ENCODE peak calls at places on chromosomes 6 and 20, in eight cellular contexts. N is H9, Y is fibroblast of lung, M is GM12878, J is HCT116, C is mammary epithelial cell, U is astrocyte, T is PC-3. V is an unnamed sample. For H3K4me1, the result is how much of the 10 kb centered on the place peaks cover.

GRCh38 chr6:35392111-35392702 is 49.8 kb downstream of the PPARD start:
- DNase-seq in U (no peak), N (no peak), T (peak), C (peak), M (no peak), Y (peak), J (no peak), V (no peak)

GRCh38 chr6:130559166-130559565 is 193.3 kb downstream of the TMEM200A start:
- DNase-seq in J (no peak), C (no peak), T (no peak), M (no peak), N (no peak), U (peak), Y (peak), V (no peak)

GRCh38 chr6:160950507-160950906 is 41.1 kb upstream of the MAP3K4 start:
- DNase-seq in T (peak), C (peak), N (no peak), Y (peak), J (no peak), M (no peak), U (peak), V (no peak)

GRCh38 chr6:157813757-157814455 is 9.1 kb upstream of the SNX9 start:
- DNase-seq in J (no peak), T (peak), C (peak), M (no peak), Y (peak), U (peak), N (no peak), V (no peak)

GRCh38 chr6:87724994-87725811 is 23.2 kb upstream of the AKIRIN2 start:
- DNase-seq in M (peak), C (no peak), U (no peak), T (no peak), N (no peak), J (no peak), Y (no peak), V (no peak)

GRCh38 chr20:41213150-41213820 is 75.9 kb downstream of the PLCG1 start:
- DNase-seq in Y (peak), T (peak), J (no peak), U (peak), C (peak), M (no peak), N (no peak), V (no peak)

GRCh38 chr6:116371384-116372209 is 850 bp downstream of the DSE start:
- DNase-seq in T (peak), N (peak), U (peak), M (no peak), C (peak), Y (peak), J (peak), V (peak)

GRCh38 chr6:170208171-170208601 is 82.7 kb downstream of the DLL1 start:
- DNase-seq in T (no peak), J (no peak), N (no peak), Y (no peak), C (no peak), M (no peak), U (no peak), V (no peak)

GRCh38 chr6:8995156-8995555 is 559.8 kb upstream of the SLC35B3 start:
- DNase-seq in N (no peak), J (no peak), T (no peak), Y (no peak), M (no peak), U (no peak), C (no peak), V (no peak)

GRCh38 chr20:219290-220115 is 7.6 kb upstream of the DEFB129 start:
- DNase-seq in U (no peak), J (peak), T (peak), N (peak), Y (peak), M (no peak), C (peak), V (peak)

GRCh38 chr6:79466222-79466834 is 70.9 kb downstream of the LCA5 start:
- DNase-seq in T (peak), J (peak), U (no peak), M (no peak), C (peak), Y (peak), N (no peak), V (peak)

GRCh38 chr6:36463686-36464085 is 20.9 kb downstream of the KCTD20 start:
- DNase-seq in C (no peak), T (no peak), U (no peak), Y (no peak), J (no peak), M (no peak), N (no peak), V (no peak)

GRCh38 chr20:60420676-60421229 is 462.5 kb downstream of the CDH26 start:
- DNase-seq in C (no peak), J (no peak), U (no peak), M (no peak), T (no peak), N (no peak), Y (no peak), V (no peak)

GRCh38 chr6:135880066-135880972 is 28.8 kb downstream of the PDE7B start:
- DNase-seq in J (no peak), C (peak), T (peak), M (peak), U (peak), Y (peak), N (no peak), V (no peak)

GRCh38 chr6:6037179-6037578 is 30.5 kb upstream of the NRN1 start:
- DNase-seq in Y (no peak), C (no peak), J (no peak), M (no peak), N (no peak), T (no peak), U (no peak), V (no peak)

GRCh38 chr6:22657341-22657985 is 88.1 kb downstream of the HDGFL1 start:
- DNase-seq in Y (peak), N (no peak), T (no peak), M (peak), U (peak), J (no peak), C (peak), V (no peak)

GRCh38 chr6:125149256-125150144 is 4.1 kb upstream of the TPD52L1 start:
- DNase-seq in T (peak), N (no peak), Y (peak), U (peak), J (no peak), M (no peak), C (peak), V (no peak)

GRCh38 chr6:27911953-27912446 is at the start of gene OR2B2:
- DNase-seq in M (no peak), N (no peak), T (no peak), J (no peak), Y (no peak), C (peak), U (no peak), V (no peak)

GRCh38 chr6:134534708-134535149 is 216.8 kb upstream of the SGK1 start:
- DNase-seq in M (no peak), C (peak), U (peak), N (no peak), J (no peak), Y (peak), T (peak), V (no peak)

GRCh38 chr6:30819287-30819917 is 64.9 kb upstream of the DDR1 start:
- DNase-seq in C (peak), Y (peak), M (no peak), N (no peak), T (peak), U (peak), J (no peak), V (no peak)

GRCh38 chr20:51327251-51327841 is 215.2 kb downstream of the NFATC2 start:
- DNase-seq in M (no peak), U (peak), N (no peak), J (no peak), Y (peak), C (peak), T (peak), V (no peak)

GRCh38 chr6:147782302-147782701 is 273.8 kb downstream of the SAMD5 start:
- DNase-seq in U (peak), N (no peak), C (no peak), Y (peak), M (no peak), J (no peak), T (peak), V (no peak)

DNA sequence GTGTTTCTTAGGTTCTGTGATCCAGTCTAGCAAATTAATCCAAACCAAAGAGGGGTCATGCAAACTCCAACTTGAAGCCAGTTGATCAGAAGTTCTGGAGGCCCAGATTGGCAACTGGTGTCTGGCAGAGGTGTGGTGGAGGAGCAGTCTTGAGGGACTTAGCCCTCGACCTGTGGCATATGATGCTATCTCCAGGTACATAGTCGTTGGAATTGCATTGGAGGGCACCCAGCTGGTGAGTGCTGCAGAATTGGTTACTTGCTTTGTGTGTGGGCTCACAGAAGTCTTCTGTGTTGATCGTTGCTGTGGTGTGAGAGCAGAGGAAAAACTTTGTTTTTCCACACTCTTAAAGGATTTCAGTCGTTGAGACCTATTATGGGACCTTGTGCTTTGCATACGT is 7.7 kb downstream of the PANK2 start:
- DNase-seq in T (no peak), M (no peak), Y (no peak), U (no peak), C (no peak), J (no peak), N (no peak), V (no peak)
- H3K4me1 ChIP-seq in T (under half), M (under half), Y (under half), U (under half), C (under half), J (half or more), N (under half), V (under half)

GRCh38 chr6:50589751-50590470 is 123.4 kb upstream of the TFAP2D start:
- DNase-seq in U (no peak), T (no peak), C (no peak), Y (no peak), M (no peak), J (no peak), N (no peak), V (no peak)
- H2AFZ ChIP-seq in U (no peak), T (no peak), C (no peak), Y (no peak), M (no peak), J (no peak), N (no peak), V (no peak)

DNA sequence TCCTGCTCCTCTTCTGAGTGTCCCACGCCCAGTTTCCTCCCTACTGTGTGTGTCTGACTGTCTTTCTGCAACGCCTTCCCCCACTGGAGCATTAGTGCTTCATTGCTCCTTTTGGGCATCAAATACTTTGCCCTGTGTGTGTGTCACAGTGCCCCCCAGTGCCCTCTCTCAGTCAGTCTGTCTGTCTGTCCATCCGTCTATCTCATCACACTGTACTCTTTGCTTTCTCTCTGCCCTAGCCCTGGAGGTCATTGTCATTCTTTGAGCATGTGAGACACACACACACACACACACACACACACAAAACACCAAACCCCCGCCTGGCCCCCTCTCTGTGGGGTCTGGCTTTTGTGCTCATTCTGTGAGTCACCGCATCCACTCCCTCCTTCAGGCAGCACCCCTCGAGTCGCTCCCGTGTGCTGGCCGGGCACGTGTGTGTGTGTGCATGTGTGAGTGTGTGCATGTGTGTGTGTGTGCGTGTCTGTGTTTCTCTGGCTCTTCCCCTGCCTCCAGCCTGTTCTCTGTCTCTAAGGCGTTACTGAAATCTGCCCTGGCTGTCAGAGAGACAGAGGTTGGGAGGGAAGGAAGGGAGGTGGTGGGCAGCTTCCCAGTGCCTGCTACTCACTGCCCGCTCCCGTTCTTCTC is 72.0 kb downstream of the SRC start:
- DNase-seq in J (no peak), Y (peak), N (no peak), C (no peak), T (no peak), M (no peak), U (peak), V (no peak)
- TF ChIP-seq CTCF in J (no peak), Y (no peak), N (no peak), C (no peak), T (peak), M (no peak), U (no peak), V (no peak)

DNA sequence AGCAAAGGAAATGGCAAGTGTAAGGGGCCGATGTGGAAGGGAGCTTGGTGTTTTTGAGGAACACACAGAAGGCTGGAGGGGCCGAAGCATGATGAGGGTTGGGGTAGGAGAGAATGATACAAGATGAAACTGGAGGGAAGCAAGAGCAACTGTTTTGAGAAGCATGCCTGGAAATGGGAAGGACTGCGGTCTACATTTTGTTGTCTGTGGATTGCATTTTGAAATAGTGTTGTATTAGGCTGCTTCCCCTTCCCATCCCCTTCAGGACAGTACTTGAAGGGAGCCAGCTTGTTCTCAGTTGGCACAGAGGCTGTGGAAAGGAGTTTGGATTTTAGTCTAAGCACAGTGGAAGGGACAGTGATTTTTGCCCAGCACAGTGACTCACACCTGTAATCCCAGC is 2.2 kb downstream of the TM9SF4 start:
- DNase-seq in T (no peak), N (no peak), Y (no peak), J (no peak), C (no peak), M (no peak), U (no peak), V (no peak)
- H3K4me1 ChIP-seq in T (under half), N (under half), Y (under half), J (under half), C (under half), M (under half), U (under half), V (under half)

DNA sequence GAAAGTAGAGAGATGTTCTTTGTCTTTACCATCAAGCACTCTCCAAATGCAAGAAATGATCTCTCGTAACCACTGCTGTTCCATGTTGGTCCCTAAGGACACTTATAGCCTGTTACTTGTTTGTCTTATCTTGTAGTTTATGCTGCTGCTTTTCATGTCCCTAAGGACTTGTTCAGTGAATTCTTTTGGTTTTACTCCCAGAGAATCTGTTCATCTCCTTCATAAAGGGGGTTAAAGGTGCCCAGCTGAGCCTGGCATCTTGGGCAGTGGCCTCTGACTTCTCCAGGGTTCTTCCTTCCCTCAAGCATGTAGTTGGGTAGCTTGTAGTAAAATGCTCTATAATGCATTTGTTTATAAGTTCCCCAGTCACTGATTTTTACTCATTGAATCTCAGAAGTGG is 864 bp upstream of the PKIG start:
- DNase-seq in U (no peak), N (no peak), C (no peak), M (no peak), T (no peak), Y (no peak), J (no peak), V (no peak)
- H2AFZ ChIP-seq in U (no peak), N (no peak), C (no peak), M (peak), T (no peak), Y (no peak), J (no peak), V (no peak)

GRCh38 chr6:138757131-138757530 is 16.4 kb upstream of the CCDC28A start:
- DNase-seq in N (no peak), C (no peak), T (no peak), Y (peak), U (no peak), J (no peak), M (no peak), V (no peak)

GRCh38 chr6:138752017-138752416 is 21.6 kb upstream of the CCDC28A start:
- DNase-seq in M (no peak), N (peak), C (no peak), T (no peak), Y (no peak), U (no peak), J (no peak), V (peak)
- TF ChIP-seq CTCF in M (peak), N (peak), C (no peak), T (no peak), Y (no peak), U (no peak), J (no peak), V (peak)

GRCh38 chr20:24565952-24566351 is 96.5 kb downstream of the SYNDIG1 start:
- DNase-seq in J (no peak), Y (no peak), C (no peak), N (no peak), T (no peak), U (no peak), M (no peak), V (no peak)
- H3K4me1 ChIP-seq in J (under half), Y (under half), C (under half), N (under half), T (under half), U (under half), M (under half), V (under half)

DNA sequence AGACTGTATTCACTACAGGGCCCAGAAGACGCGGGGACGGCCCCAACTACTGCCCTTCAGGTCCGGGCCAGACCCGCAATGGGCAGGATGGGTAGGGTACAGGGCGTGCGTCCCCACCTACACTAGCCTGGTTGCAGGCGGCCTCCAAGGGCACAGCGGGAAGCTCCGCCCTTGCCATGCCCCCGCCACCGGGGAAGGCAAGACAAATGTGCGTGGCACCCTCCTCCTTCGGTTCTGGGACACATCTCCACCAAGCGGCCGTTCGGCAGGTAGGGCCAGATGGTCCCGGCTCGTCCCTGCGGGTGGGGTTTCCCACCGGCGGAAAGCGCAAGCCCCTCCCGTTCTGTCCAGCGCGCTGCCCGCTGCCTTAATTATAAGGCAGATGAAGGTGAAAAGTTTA is 5.6 kb downstream of the NXT1 start:
- DNase-seq in J (no peak), N (peak), U (no peak), T (no peak), M (no peak), Y (no peak), C (no peak), V (peak)
- H2AFZ ChIP-seq in J (no peak), N (no peak), U (no peak), T (no peak), M (no peak), Y (no peak), C (no peak), V (no peak)

V was measured in GM23338.